ENCODE peak calls at places on chromosomes 4 and X, in five cellular contexts. Q is GM23338, S is hepatocyte, O is PC-3, B is OCI-LY7. X is an unnamed sample.

GRCh38 chr4:184355111-184355604 is 119.2 kb downstream of the IRF2 start:
- DNase-seq in Q (no peak), S (peak), O (peak), B (peak), X (no peak)

GRCh38 chr4:147789596-147789995 is 57.7 kb downstream of the ARHGAP10 start:
- DNase-seq in Q (no peak), S (no peak), O (no peak), B (no peak), X (no peak)

GRCh38 chr4:182338731-182339130 is 95.5 kb downstream of the TENM3 start:
- DNase-seq in Q (no peak), S (no peak), O (no peak), B (no peak), X (no peak)

GRCh38 chr4:183364025-183364424 is 41.8 kb upstream of the CLDN24 start:
- DNase-seq in Q (peak), S (no peak), O (no peak), B (no peak), X (no peak)

GRCh38 chrX:143781103-143781502 is 60.6 kb upstream of the SPANXN2 start:
- DNase-seq in Q (no peak), S (peak), O (peak), B (no peak), X (no peak)

GRCh38 chr4:151524610-151525009 is 115.6 kb downstream of the FHIP1A start:
- DNase-seq in Q (peak), S (no peak), O (no peak), B (peak), X (no peak)

GRCh38 chr4:1472148-1472797 is 66.0 kb upstream of the NKX1-1 start:
- DNase-seq in Q (peak), S (no peak), O (no peak), B (no peak), X (no peak)

GRCh38 chr4:956531-957230 is 16.7 kb downstream of the DGKQ start:
- DNase-seq in Q (no peak), S (no peak), O (no peak), B (no peak), X (no peak)

GRCh38 chrX:131778269-131779218 is 234.7 kb downstream of the OR13H1 start:
- DNase-seq in Q (no peak), S (no peak), O (peak), B (no peak), X (no peak)

GRCh38 chrX:23515028-23515427 is 152.3 kb upstream of the PRDX4 start:
- DNase-seq in Q (no peak), S (no peak), O (no peak), B (no peak), X (no peak)

GRCh38 chr4:184100297-184100885 is 117.3 kb downstream of the ENPP6 start:
- DNase-seq in Q (peak), S (peak), O (peak), B (peak), X (peak)

GRCh38 chrX:21926527-21927278 is 13.8 kb upstream of the SMS start:
- DNase-seq in Q (peak), S (peak), O (peak), B (no peak), X (no peak)

GRCh38 chrX:154019633-154020499 is at the start of gene IRAK1:
- DNase-seq in Q (peak), S (peak), O (peak), B (peak), X (peak)

GRCh38 chr4:152935138-152935537 is 985 bp upstream of the FHDC1 start:
- DNase-seq in Q (peak), S (peak), O (peak), B (no peak), X (peak)

GRCh38 chrX:1529328-1529727 is 7.7 kb downstream of the P2RY8 start:
- DNase-seq in Q (no peak), S (no peak), O (no peak), B (no peak), X (no peak)

GRCh38 chr4:25986807-25987206 is 72.8 kb downstream of the SMIM20 start:
- DNase-seq in Q (no peak), S (no peak), O (no peak), B (no peak), X (peak)

GRCh38 chrX:69095260-69095659 is 70.0 kb downstream of the PJA1 start:
- DNase-seq in Q (no peak), S (no peak), O (no peak), B (no peak), X (no peak)

GRCh38 chr4:73308286-73308685 is 49.7 kb upstream of the ANKRD17 start:
- DNase-seq in Q (peak), S (peak), O (peak), B (peak), X (peak)

GRCh38 chr4:151408380-151408629 is 671 bp upstream of the FHIP1A start:
- DNase-seq in Q (peak), S (no peak), O (no peak), B (no peak), X (no peak)

GRCh38 chrX:9785252-9785943 is 831 bp upstream of the SHROOM2 start:
- DNase-seq in Q (peak), S (peak), O (peak), B (no peak), X (peak)

GRCh38 chrX:136616987-136617685 is 30.8 kb upstream of the CD40LG start:
- DNase-seq in Q (no peak), S (no peak), O (no peak), B (no peak), X (no peak)

GRCh38 chr4:6183740-6184139 is 16.6 kb downstream of the JAKMIP1 start:
- DNase-seq in Q (no peak), S (no peak), O (no peak), B (peak), X (no peak)

GRCh38 chr4:4383085-4383484 is 3.8 kb upstream of the NSG1 start:
- DNase-seq in Q (no peak), S (no peak), O (no peak), B (no peak), X (no peak)

GRCh38 chr4:100189820-100190642 is at the start of gene DDIT4L:
- DNase-seq in Q (peak), S (peak), O (no peak), B (no peak), X (peak)

GRCh38 chrX:148500428-148501120 is at the start of gene AFF2:
- DNase-seq in Q (peak), S (peak), O (no peak), B (peak), X (peak)

GRCh38 chr4:179666226-179666625 is 2224.0 kb upstream of the AGA start:
- DNase-seq in Q (peak), S (no peak), O (no peak), B (no peak), X (peak)

GRCh38 chr4:146333187-146333894 is 119.0 kb downstream of the REELD1 start:
- DNase-seq in Q (no peak), S (peak), O (peak), B (peak), X (no peak)

GRCh38 chr4:114277690-114278089 is 298.2 kb upstream of the ARSJ start:
- DNase-seq in Q (no peak), S (no peak), O (no peak), B (no peak), X (no peak)

GRCh38 chr4:2660596-2661211 is 95.4 kb downstream of the TNIP2 start:
- DNase-seq in Q (no peak), S (peak), O (no peak), B (no peak), X (no peak)

GRCh38 chr4:98586634-98587354 is 71.6 kb downstream of the TSPAN5 start:
- DNase-seq in Q (no peak), S (no peak), O (no peak), B (no peak), X (no peak)

GRCh38 chr4:106495498-106495897 is 126.9 kb upstream of the GIMD1 start:
- DNase-seq in Q (no peak), S (peak), O (no peak), B (no peak), X (no peak)

GRCh38 chrX:22652596-22652995 is 347.2 kb upstream of the DDX53 start:
- DNase-seq in Q (peak), S (peak), O (peak), B (no peak), X (peak)

GRCh38 chr4:121034010-121034409 is 38.3 kb downstream of the NDNF start:
- DNase-seq in Q (no peak), S (peak), O (no peak), B (no peak), X (no peak)

DNA sequence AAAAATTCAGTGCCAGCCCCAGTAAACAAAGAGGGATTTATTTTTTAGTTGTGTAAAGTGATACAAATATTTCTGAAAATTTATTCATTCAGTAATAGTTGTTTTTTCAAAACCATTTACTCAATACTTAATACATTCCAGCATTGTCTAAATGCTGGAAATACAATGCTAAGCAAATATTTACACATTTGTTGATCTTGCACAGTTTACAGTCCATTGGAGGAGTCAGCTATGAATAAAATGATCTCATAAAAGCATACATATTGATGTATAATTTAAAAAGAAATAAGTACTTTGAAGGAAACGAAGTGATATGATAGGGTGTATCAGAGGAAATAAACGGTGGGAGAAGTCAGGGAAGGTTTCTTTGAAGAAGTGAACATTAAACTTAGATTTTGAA is 1942.1 kb upstream of the ADGRL3 start:
- DNase-seq in Q (no peak), S (no peak), O (peak), B (no peak), X (no peak)
- TF ChIP-seq EZH2phosphoT487 in Q (no peak), S (no peak), O (no peak), B (no peak), X (no peak)

DNA sequence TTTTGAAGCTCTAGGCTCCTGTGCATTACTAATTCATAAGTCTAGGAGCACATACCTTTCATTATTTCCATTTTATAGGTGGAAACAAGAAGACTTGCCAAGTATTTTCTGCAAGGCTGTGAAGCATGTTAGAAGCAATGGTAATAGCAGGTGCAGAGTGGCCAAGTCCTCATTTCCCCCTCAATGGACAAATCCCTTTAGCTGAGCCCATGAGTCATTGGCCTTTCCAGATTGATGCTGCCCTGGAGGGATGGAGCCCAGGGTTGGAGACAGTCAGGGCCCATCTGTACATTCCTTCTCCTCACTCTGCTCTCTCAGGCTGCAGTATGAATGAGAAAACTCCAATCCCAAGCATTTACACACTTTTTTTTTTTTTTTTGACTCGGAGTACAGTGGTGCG is 6.6 kb downstream of the MGST2 start:
- DNase-seq in Q (no peak), S (no peak), O (no peak), B (no peak), X (no peak)
- TF ChIP-seq EZH2phosphoT487 in Q (no peak), S (no peak), O (no peak), B (no peak), X (no peak)

DNA sequence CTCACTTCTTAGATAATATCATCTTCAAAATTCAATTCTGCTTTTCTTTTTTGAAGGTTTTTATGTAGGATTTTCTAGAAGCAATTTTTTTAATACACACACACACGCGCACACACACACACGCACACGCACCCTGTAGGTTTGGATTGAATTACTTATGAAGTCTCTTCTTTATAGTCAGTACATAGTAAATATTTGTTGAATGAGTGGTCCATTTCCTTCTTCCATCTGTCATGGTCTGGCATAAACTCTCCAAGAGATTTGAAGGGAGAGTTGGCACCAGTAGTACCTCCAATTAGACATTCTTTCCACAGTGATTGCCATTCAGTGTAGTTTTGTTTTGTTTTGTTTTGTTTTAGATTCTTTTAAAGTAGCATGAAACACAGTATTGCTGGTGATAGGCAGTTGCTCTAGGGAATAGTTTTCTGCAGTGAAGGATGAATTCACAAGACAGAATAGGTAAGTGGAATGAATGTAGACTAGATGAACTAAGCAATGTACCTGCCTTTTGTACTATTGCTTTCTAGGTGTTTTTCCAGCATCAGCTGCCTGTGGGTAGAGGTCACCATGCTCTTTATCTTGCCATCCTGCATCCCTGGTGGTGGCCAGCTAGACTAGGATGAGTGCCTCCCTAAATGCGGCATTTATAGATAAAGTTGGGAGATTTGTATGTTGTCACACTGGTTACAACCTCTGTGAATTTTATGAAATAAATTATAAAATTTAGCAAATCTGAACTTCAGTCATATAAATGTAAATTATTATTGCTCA is 20.5 kb downstream of the PDLIM5 start:
- DNase-seq in Q (no peak), S (no peak), O (peak), B (no peak), X (no peak)
- TF ChIP-seq EZH2phosphoT487 in Q (no peak), S (no peak), O (no peak), B (no peak), X (no peak)

DNA sequence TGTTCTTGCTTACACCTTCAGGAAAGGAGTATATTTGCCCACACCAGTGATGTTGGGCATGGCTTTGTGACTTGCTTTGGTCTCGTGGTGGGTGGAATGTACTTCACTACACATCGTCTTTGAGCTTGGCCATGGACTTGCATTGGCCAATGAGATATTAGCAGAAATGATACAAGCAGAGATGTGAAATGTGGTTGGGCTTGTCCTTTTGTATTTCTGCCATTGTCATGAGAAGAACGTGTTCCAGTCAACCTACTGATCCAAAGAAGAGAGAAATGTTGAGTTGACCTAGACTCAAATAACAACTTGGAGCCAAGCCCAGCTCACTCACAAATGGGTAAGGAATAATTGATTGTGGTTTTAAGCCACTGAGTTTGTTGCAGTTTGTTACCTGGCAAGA is 138.4 kb upstream of the ARX start:
- DNase-seq in Q (no peak), S (no peak), O (no peak), B (no peak), X (no peak)
- TF ChIP-seq EZH2phosphoT487 in Q (no peak), S (no peak), O (no peak), B (no peak), X (no peak)